ENCODE peak calls at places on chromosomes 5 and 9, in eight cellular contexts. W is AG20443, Y is iPS DF 6.9, L is keratinocyte, S is NCI-H446, O is amniotic stem cell, R is endothelial cell, C is epithelial cell of esophagus. Q is an unnamed sample.

GRCh38 chr5:164296603-164297080 is 791.2 kb downstream of the MAT2B start:
- DNase-seq in W (no peak), Y (peak), S (no peak), R (peak), C (no peak), O (no peak), L (no peak), Q (no peak)

GRCh38 chr9:89790542-89791109 is 185.8 kb downstream of the GADD45G start:
- DNase-seq in C (peak), Y (no peak), O (no peak), L (no peak), S (no peak), W (no peak), R (no peak), Q (no peak)

GRCh38 chr5:150782850-150783249 is 4.3 kb downstream of the SMIM3 start:
- DNase-seq in C (no peak), O (no peak), L (no peak), W (no peak), S (no peak), R (no peak), Y (no peak), Q (no peak)

GRCh38 chr9:116152390-116152789 is 1.2 kb upstream of the PAPPA start:
- DNase-seq in L (no peak), O (no peak), R (no peak), C (peak), Y (no peak), S (no peak), W (peak), Q (no peak)

GRCh38 chr9:3809724-3810123 is 283.9 kb upstream of the RFX3 start:
- DNase-seq in W (no peak), O (no peak), L (peak), S (no peak), R (no peak), Y (no peak), C (peak), Q (peak)

GRCh38 chr9:126031116-126031515 is 283.9 kb downstream of the PBX3 start:
- DNase-seq in W (no peak), R (no peak), O (no peak), Y (no peak), S (no peak), C (no peak), L (no peak), Q (no peak)

GRCh38 chr9:90071257-90071656 is 466.4 kb downstream of the GADD45G start:
- DNase-seq in S (no peak), Y (no peak), L (no peak), R (no peak), O (no peak), W (no peak), C (no peak), Q (no peak)

GRCh38 chr5:77394064-77394716 is 97.9 kb downstream of the WDR41 start:
- DNase-seq in W (no peak), R (no peak), C (no peak), L (no peak), Y (no peak), O (no peak), S (no peak), Q (no peak)

GRCh38 chr5:53378590-53379247 is 101.7 kb upstream of the FST start:
- DNase-seq in O (no peak), W (peak), L (no peak), C (peak), Y (no peak), S (no peak), R (no peak), Q (no peak)

GRCh38 chr9:96874201-96874785 is 20.0 kb upstream of the ZNF782 start:
- DNase-seq in Y (no peak), L (no peak), S (no peak), C (no peak), R (no peak), O (no peak), W (no peak), Q (no peak)

GRCh38 chr5:160507181-160507811 is 85.6 kb downstream of the PTTG1 start:
- DNase-seq in O (no peak), W (peak), S (no peak), L (no peak), R (no peak), C (peak), Y (no peak), Q (no peak)

GRCh38 chr5:40689442-40689841 is 9.7 kb downstream of the PTGER4 start:
- DNase-seq in S (no peak), C (peak), R (no peak), W (peak), Y (no peak), O (peak), L (peak), Q (peak)

GRCh38 chr5:74659172-74659571 is 18.6 kb upstream of the ENC1 start:
- DNase-seq in L (no peak), Y (no peak), O (no peak), S (no peak), C (no peak), W (no peak), R (no peak), Q (no peak)

GRCh38 chr5:131634666-131634995 is 398 bp downstream of the RAPGEF6 start:
- DNase-seq in Y (peak), O (no peak), W (peak), R (peak), S (no peak), L (no peak), C (peak), Q (no peak)

GRCh38 chr9:129467739-129468666 is 152.9 kb downstream of the C9orf50 start:
- DNase-seq in S (no peak), Y (no peak), O (no peak), R (no peak), L (no peak), C (no peak), W (no peak), Q (no peak)

GRCh38 chr9:81849631-81850259 is 78.5 kb upstream of the SPATA31D4 start:
- DNase-seq in R (no peak), C (peak), S (no peak), W (no peak), L (no peak), Y (no peak), O (no peak), Q (no peak)

GRCh38 chr5:149485655-149486615 is 65.3 kb downstream of the CSNK1A1 start:
- DNase-seq in W (peak), L (peak), O (peak), R (no peak), Y (no peak), S (peak), C (peak), Q (peak)

GRCh38 chr9:83296123-83296522 is 233.2 kb upstream of the RASEF start:
- DNase-seq in Y (no peak), O (no peak), W (no peak), L (no peak), C (no peak), R (no peak), S (no peak), Q (no peak)

GRCh38 chr9:115359011-115359780 is 241.2 kb upstream of the TNC start:
- DNase-seq in W (no peak), C (no peak), O (no peak), L (no peak), Y (no peak), S (no peak), R (no peak), Q (no peak)

GRCh38 chr5:50965621-50966362 is 299.4 kb downstream of the PARP8 start:
- DNase-seq in O (no peak), R (peak), L (no peak), S (no peak), C (no peak), W (no peak), Y (no peak), Q (no peak)

GRCh38 chr5:1012900-1013237 is 4.3 kb downstream of the NKD2 start:
- DNase-seq in Y (no peak), W (no peak), O (no peak), R (no peak), S (no peak), C (no peak), L (no peak), Q (no peak)

GRCh38 chr5:1059884-1060263 is 51.3 kb downstream of the NKD2 start:
- DNase-seq in C (no peak), L (no peak), S (no peak), O (no peak), R (no peak), W (no peak), Y (no peak), Q (no peak)

GRCh38 chr5:150645070-150645700 is 4.7 kb downstream of the SYNPO start:
- DNase-seq in L (no peak), R (no peak), Y (no peak), O (no peak), C (no peak), W (peak), S (no peak), Q (peak)

GRCh38 chr5:75668988-75669760 is 48.1 kb downstream of the POC5 start:
- DNase-seq in R (no peak), C (peak), L (no peak), W (no peak), Y (no peak), S (no peak), O (no peak), Q (peak)

GRCh38 chr9:118630931-118631595 is 738.2 kb downstream of the BRINP1 start:
- DNase-seq in O (no peak), R (no peak), Y (no peak), C (peak), S (no peak), L (no peak), W (no peak), Q (no peak)

GRCh38 chr9:94056442-94056974 is 27.8 kb upstream of the PTPDC1 start:
- DNase-seq in L (no peak), W (peak), Y (no peak), O (no peak), S (no peak), R (no peak), C (peak), Q (no peak)

GRCh38 chr9:13651526-13651925 is 372.0 kb upstream of the MPDZ start:
- DNase-seq in C (no peak), L (no peak), W (no peak), R (no peak), Y (no peak), O (no peak), S (no peak), Q (no peak)

GRCh38 chr5:136018814-136019777 is 9.7 kb upstream of the TGFBI start:
- DNase-seq in R (no peak), C (peak), L (no peak), O (peak), W (peak), S (no peak), Y (no peak), Q (peak)

GRCh38 chr9:19161257-19162025 is 34.1 kb upstream of the PLIN2 start:
- DNase-seq in R (no peak), Y (no peak), L (peak), S (no peak), C (peak), W (peak), O (peak), Q (peak)